ENCODE peak calls at places on chromosomes 13 and 19, in nine cellular contexts. F is astrocyte, R is PC-9, S is OCI-LY7, U is IMR-90, Y is PC-3, L is GM23248, V is neuronal stem cell, G is fibroblast of lung. H is an unnamed sample.

GRCh38 chr19:32822916-32823746 is 46.4 kb downstream of the SLC7A9 start:
- DNase-seq in F (no peak), R (no peak), S (no peak), U (no peak), Y (no peak), L (no peak), V (no peak), G (no peak), H (peak)

GRCh38 chr19:51181913-51182419 is 39.9 kb downstream of the SIGLEC7 start:
- DNase-seq in F (no peak), R (no peak), S (no peak), U (no peak), Y (no peak), L (no peak), V (no peak), G (no peak), H (peak)

GRCh38 chr13:39401091-39401647 is 201.8 kb downstream of the LHFPL6 start:
- DNase-seq in F (no peak), R (no peak), S (no peak), U (no peak), Y (no peak), L (no peak), V (no peak), G (no peak), H (no peak)

GRCh38 chr13:40786568-40786996 is 2.8 kb upstream of the SLC25A15 start:
- DNase-seq in F (no peak), R (no peak), S (no peak), U (peak), Y (no peak), L (peak), V (no peak), G (peak), H (no peak)

GRCh38 chr13:41188584-41188983 is 5.8 kb downstream of the KBTBD7 start:
- DNase-seq in F (peak), R (no peak), S (no peak), U (peak), Y (peak), L (peak), V (no peak), G (peak), H (no peak)

GRCh38 chr13:24670927-24671326 is 9.3 kb upstream of the ATP12A start:
- DNase-seq in F (no peak), R (no peak), S (peak), U (no peak), Y (peak), L (peak), V (peak), G (no peak), H (peak)

GRCh38 chr13:112824429-112824828 is 134.6 kb downstream of the ATP11A start:
- DNase-seq in F (no peak), R (no peak), S (no peak), U (no peak), Y (no peak), L (no peak), V (no peak), G (no peak), H (no peak)

GRCh38 chr13:57629821-57630235 is 1.7 kb upstream of the PCDH17 start:
- DNase-seq in F (peak), R (no peak), S (no peak), U (peak), Y (peak), L (peak), V (peak), G (peak), H (peak)

GRCh38 chr19:38676023-38676877 is 28.8 kb downstream of the ACTN4 start:
- DNase-seq in F (peak), R (no peak), S (peak), U (peak), Y (no peak), L (peak), V (no peak), G (peak), H (no peak)

GRCh38 chr13:45353895-45354294 is 12.9 kb upstream of the TPT1 start:
- DNase-seq in F (no peak), R (no peak), S (no peak), U (no peak), Y (no peak), L (no peak), V (no peak), G (no peak), H (no peak)

GRCh38 chr13:52459668-52460067 is 4.4 kb downstream of the CKAP2 start:
- DNase-seq in F (peak), R (no peak), S (no peak), U (peak), Y (peak), L (peak), V (no peak), G (peak), H (no peak)

GRCh38 chr19:18869231-18869575 is 26.8 kb downstream of the CERS1 start:
- DNase-seq in F (no peak), R (no peak), S (no peak), U (no peak), Y (no peak), L (no peak), V (no peak), G (no peak), H (no peak)
- H3K4me2 ChIP-seq in F (no peak), R (no peak), S (no peak), U (no peak), Y (no peak), L (no peak), V (no peak), G (no peak), H (no peak)

DNA sequence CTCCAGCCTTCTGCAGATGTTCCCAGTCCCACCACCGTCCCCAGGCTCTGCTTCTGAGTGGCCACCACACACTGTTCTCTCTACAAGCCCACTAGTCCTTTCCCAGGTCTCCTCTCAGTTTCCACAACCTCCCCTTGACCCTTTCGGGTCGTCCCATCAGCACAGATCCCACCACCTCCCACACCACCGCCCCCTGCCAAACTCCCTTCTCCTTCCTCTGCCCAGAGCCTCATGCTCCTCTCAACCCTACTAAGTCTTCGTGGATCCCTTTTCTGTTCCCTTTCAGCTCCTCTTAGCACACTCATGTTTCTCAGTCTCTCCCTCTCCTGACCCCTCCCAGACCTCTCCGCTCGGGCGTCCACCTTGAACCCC is 1.9 kb downstream of the NAPA start:
- DNase-seq in F (no peak), R (no peak), S (no peak), U (no peak), Y (no peak), L (no peak), V (no peak), G (no peak), H (no peak)
- H3K4me2 ChIP-seq in F (peak), R (peak), S (peak), U (peak), Y (peak), L (peak), V (no peak), G (peak), H (no peak)

GRCh38 chr13:113837554-113838355 is 26.1 kb downstream of the GAS6 start:
- DNase-seq in F (peak), R (peak), S (no peak), U (peak), Y (peak), L (peak), V (no peak), G (peak), H (peak)

GRCh38 chr13:113835461-113836274 is 28.2 kb downstream of the GAS6 start:
- DNase-seq in F (peak), R (no peak), S (no peak), U (peak), Y (peak), L (peak), V (no peak), G (peak), H (peak)

GRCh38 chr13:113838711-113839201 is 25.1 kb downstream of the GAS6 start:
- DNase-seq in F (no peak), R (no peak), S (no peak), U (no peak), Y (no peak), L (no peak), V (no peak), G (no peak), H (no peak)

GRCh38 chr13:113834496-113835200 is 29.2 kb downstream of the GAS6 start:
- DNase-seq in F (no peak), R (no peak), S (no peak), U (no peak), Y (no peak), L (no peak), V (no peak), G (no peak), H (no peak)

GRCh38 chr13:113836917-113837553 is 26.8 kb downstream of the GAS6 start:
- DNase-seq in F (peak), R (no peak), S (no peak), U (peak), Y (peak), L (peak), V (no peak), G (peak), H (no peak)
- H3K4me2 ChIP-seq in F (peak), R (peak), S (no peak), U (peak), Y (peak), L (peak), V (no peak), G (peak), H (no peak)

GRCh38 chr13:98731925-98732324 is 20.5 kb downstream of the SLC15A1 start:
- DNase-seq in F (no peak), R (no peak), S (no peak), U (no peak), Y (no peak), L (no peak), V (no peak), G (no peak), H (no peak)

GRCh38 chr13:98731038-98731437 is 21.4 kb downstream of the SLC15A1 start:
- DNase-seq in F (no peak), R (no peak), S (no peak), U (no peak), Y (no peak), L (no peak), V (no peak), G (no peak), H (no peak)

GRCh38 chr13:98730441-98730840 is 22.0 kb downstream of the SLC15A1 start:
- DNase-seq in F (no peak), R (no peak), S (no peak), U (no peak), Y (no peak), L (no peak), V (no peak), G (no peak), H (no peak)

DNA sequence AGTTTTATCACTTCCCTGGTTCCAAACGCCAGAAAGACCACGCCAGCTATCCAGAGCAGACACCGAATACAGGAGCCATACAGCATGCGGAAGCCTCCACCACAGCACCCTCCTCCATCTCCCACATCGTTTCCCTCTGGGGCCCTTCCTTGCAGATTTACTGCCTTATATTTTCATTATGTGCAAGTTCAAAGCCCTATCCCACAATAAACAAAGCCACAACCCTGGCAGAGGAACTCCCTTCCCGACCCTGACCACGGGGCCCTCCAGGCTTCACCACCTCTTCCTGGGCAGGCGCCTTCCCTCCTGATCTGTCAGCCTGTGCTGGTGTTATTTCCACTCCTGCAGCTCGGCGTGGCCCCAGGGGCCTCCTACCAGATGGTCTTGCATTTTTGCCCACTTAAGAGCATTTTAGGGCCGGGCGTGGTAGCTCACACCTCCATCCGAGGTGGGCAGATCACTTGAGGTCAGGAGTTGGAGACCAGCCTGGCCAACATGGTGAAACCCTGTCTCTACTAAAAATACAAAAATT is 22.9 kb downstream of the SLC15A1 start:
- DNase-seq in F (no peak), R (no peak), S (no peak), U (no peak), Y (no peak), L (no peak), V (no peak), G (no peak), H (no peak)
- H3K4me2 ChIP-seq in F (no peak), R (no peak), S (no peak), U (no peak), Y (no peak), L (no peak), V (no peak), G (no peak), H (no peak)

DNA sequence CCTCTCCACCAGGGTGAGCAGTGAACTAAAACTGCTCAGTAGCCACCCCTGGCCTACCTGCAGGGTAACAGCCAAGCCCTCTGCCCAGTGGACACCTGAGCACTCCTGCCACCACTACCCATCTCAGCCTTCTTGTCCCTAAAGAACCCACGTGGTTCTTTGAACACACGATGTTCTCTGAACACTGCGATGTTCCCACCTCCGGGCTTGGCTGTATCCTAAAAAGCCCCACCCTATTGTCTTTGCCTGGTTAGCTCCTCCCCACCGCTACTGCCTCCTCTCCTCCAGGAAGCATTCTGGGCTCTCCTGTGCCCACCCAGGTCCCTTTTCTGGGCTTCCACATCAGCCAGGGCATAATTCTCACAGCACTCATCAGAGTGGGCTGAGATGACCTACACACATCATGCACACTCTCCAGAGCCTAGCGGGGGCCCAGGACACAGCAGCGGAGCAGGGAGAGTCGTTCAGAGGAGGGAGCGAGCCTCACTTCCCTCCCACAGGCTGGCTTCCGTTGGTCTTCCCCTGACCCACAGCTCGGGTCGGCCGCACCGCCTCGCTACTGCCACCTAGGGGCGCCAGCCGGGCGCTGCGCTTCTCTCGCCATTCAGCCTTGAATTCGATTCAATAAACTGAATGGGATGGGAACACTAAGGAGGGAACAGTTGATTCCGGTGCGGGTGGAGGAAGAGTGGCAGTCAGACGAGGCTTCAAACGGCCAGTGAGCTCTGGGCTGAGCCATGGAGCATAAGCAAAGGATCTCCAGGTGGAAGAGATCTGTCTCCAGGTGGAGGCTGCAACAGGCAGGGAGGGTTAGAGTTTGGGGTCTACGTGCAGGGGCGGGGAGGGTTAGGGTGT is 3.2 kb downstream of the ELAVL1 start:
- DNase-seq in F (peak), R (peak), S (peak), U (peak), Y (peak), L (peak), V (peak), G (peak), H (peak)
- H3K4me2 ChIP-seq in F (peak), R (peak), S (peak), U (peak), Y (peak), L (peak), V (peak), G (peak), H (peak)

GRCh38 chr13:44084146-44084545 is 204.4 kb downstream of the LACC1 start:
- DNase-seq in F (no peak), R (no peak), S (no peak), U (no peak), Y (no peak), L (no peak), V (no peak), G (no peak), H (no peak)

GRCh38 chr13:44075113-44075512 is 195.4 kb downstream of the LACC1 start:
- DNase-seq in F (no peak), R (no peak), S (no peak), U (no peak), Y (no peak), L (no peak), V (no peak), G (no peak), H (no peak)

GRCh38 chr13:44079413-44080205 is 199.9 kb downstream of the LACC1 start:
- DNase-seq in F (no peak), R (no peak), S (no peak), U (no peak), Y (no peak), L (no peak), V (no peak), G (no peak), H (peak)

GRCh38 chr13:44078806-44079378 is 199.2 kb downstream of the LACC1 start:
- DNase-seq in F (no peak), R (no peak), S (no peak), U (no peak), Y (no peak), L (no peak), V (no peak), G (no peak), H (peak)
- H3K4me2 ChIP-seq in F (no peak), R (no peak), S (no peak), U (no peak), Y (no peak), L (no peak), V (no peak), G (no peak), H (no peak)

H was measured in mesendoderm.